ENCODE peak calls at places on chromosome 14, in four cellular contexts. Q, B, R and G are unnamed samples.

GRCh38 chr14:91987192-91987591 is 39.7 kb upstream of the FBLN5 start:
- DNase-seq in R (no peak), Q (no peak), B (no peak), G (no peak)

GRCh38 chr14:67650694-67651093 is 23.7 kb downstream of the VTI1B start:
- DNase-seq in Q (no peak), B (no peak), R (no peak), G (no peak)

GRCh38 chr14:49303952-49304516 is 282.1 kb downstream of the RPS29 start:
- DNase-seq in Q (no peak), B (no peak), R (peak), G (peak)

GRCh38 chr14:63996016-63996415 is 143.2 kb downstream of the SYNE2 start:
- DNase-seq in R (no peak), B (no peak), Q (no peak), G (no peak)

GRCh38 chr14:103562135-103562384 is 397 bp downstream of the BAG5 start:
- DNase-seq in Q (no peak), R (no peak), B (no peak), G (no peak)

GRCh38 chr14:57930241-57930975 is 64.5 kb upstream of the SLC35F4 start:
- DNase-seq in Q (no peak), R (no peak), B (no peak), G (no peak)

GRCh38 chr14:98227000-98227726 is 1044.8 kb downstream of the BCL11B start:
- DNase-seq in B (no peak), Q (peak), R (no peak), G (no peak)

GRCh38 chr14:75467763-75468162 is 39.9 kb downstream of the JDP2 start:
- DNase-seq in R (no peak), B (no peak), Q (no peak), G (peak)

GRCh38 chr14:77988096-77988870 is 181.9 kb upstream of the NRXN3 start:
- DNase-seq in Q (no peak), B (no peak), R (no peak), G (peak)

GRCh38 chr14:105487986-105488777 is 1.5 kb downstream of the CRIP1 start:
- DNase-seq in Q (no peak), B (no peak), R (no peak), G (no peak)

GRCh38 chr14:95722525-95723190 is 8.7 kb upstream of the TCL1A start:
- DNase-seq in Q (no peak), R (no peak), B (no peak), G (no peak)

GRCh38 chr14:60349663-60350365 is 100.8 kb downstream of the PPM1A start:
- DNase-seq in Q (no peak), B (no peak), R (no peak), G (peak)